ENCODE peak calls at places on chromosomes 12 and 14, in eight cellular contexts. Z is C1 segment of cervical spinal cord, A is HCEC 1CT, Q is substantia nigra, L is HCT116, F is neural crest cell, R is GM10248, D is lower leg skin. P is an unnamed sample.

GRCh38 chr12:122834229-122834920 is 882 bp upstream of the HIP1R start:
- DNase-seq in Q (peak), F (peak), D (peak), L (peak), R (no peak), Z (peak), A (peak), P (peak)

GRCh38 chr14:94823556-94824341 is 53.8 kb upstream of the GSC start:
- DNase-seq in A (no peak), Z (peak), Q (no peak), F (no peak), R (no peak), D (no peak), L (peak), P (no peak)

GRCh38 chr12:93025145-93026103 is 96.3 kb upstream of the EEA1 start:
- DNase-seq in Q (no peak), F (no peak), L (peak), A (peak), R (peak), D (no peak), Z (no peak), P (no peak)

GRCh38 chr12:51009038-51009437 is 17.1 kb downstream of the SLC11A2 start:
- DNase-seq in R (peak), F (no peak), L (no peak), Q (peak), D (peak), Z (peak), A (no peak), P (peak)

GRCh38 chr12:80216890-80217559 is 117.7 kb downstream of the OTOGL start:
- DNase-seq in R (no peak), F (no peak), Q (no peak), Z (no peak), D (no peak), A (no peak), L (no peak), P (peak)

GRCh38 chr12:1839956-1840550 is 19.7 kb downstream of the LRTM2 start:
- DNase-seq in R (no peak), L (no peak), D (no peak), Q (no peak), Z (no peak), F (no peak), A (no peak), P (no peak)

GRCh38 chr12:102862486-102862885 is 54.6 kb downstream of the PAH start:
- DNase-seq in A (no peak), Z (no peak), L (no peak), F (no peak), R (no peak), D (no peak), Q (no peak), P (no peak)

GRCh38 chr12:117127933-117128823 is 29.0 kb upstream of the TESC start:
- DNase-seq in F (no peak), Q (no peak), A (no peak), L (no peak), D (no peak), Z (no peak), R (no peak), P (no peak)

GRCh38 chr14:94427016-94427613 is 25.5 kb downstream of the SERPINA11 start:
- DNase-seq in A (no peak), R (no peak), Z (no peak), F (no peak), L (no peak), D (no peak), Q (no peak), P (no peak)

GRCh38 chr12:39958377-39958776 is 147.5 kb downstream of the SLC2A13 start:
- DNase-seq in R (no peak), A (no peak), D (no peak), Z (no peak), Q (no peak), F (no peak), L (no peak), P (no peak)

GRCh38 chr12:122029620-122030426 is 8.1 kb downstream of the BCL7A start:
- DNase-seq in A (no peak), Q (no peak), F (no peak), R (no peak), L (no peak), Z (no peak), D (no peak), P (peak)

P was measured in right cardiac atrium.